ENCODE peak calls at places on chromosome 21, in eight cellular contexts. M, S, G, C, X, F, W and O are unnamed samples.

GRCh38 chr21:41593784-41594138 is 85.8 kb upstream of the TMPRSS2 start:
- DNase-seq in M (no peak), S (no peak), G (no peak), C (no peak), X (no peak), F (no peak), W (no peak), O (no peak)

GRCh38 chr21:46346296-46347202 is 22.6 kb downstream of the PCNT start:
- DNase-seq in M (no peak), S (no peak), G (no peak), C (no peak), X (peak), F (no peak), W (no peak), O (no peak)

GRCh38 chr21:32413697-32414578 is 1.4 kb downstream of the EVA1C start:
- DNase-seq in M (no peak), S (no peak), G (peak), C (peak), X (no peak), F (no peak), W (no peak), O (no peak)

GRCh38 chr21:45304161-45304830 is 16.6 kb upstream of the POFUT2 start:
- DNase-seq in M (no peak), S (no peak), G (no peak), C (no peak), X (peak), F (no peak), W (no peak), O (no peak)

GRCh38 chr21:32921632-32922230 is 104.0 kb upstream of the OLIG2 start:
- DNase-seq in M (no peak), S (peak), G (no peak), C (no peak), X (no peak), F (peak), W (no peak), O (no peak)

GRCh38 chr21:41322496-41323382 is 6.1 kb downstream of the FAM3B start:
- DNase-seq in M (no peak), S (no peak), G (no peak), C (no peak), X (no peak), F (no peak), W (no peak), O (no peak)

GRCh38 chr21:43703068-43703880 is 15.7 kb upstream of the PDXK start:
- DNase-seq in M (no peak), S (peak), G (no peak), C (peak), X (peak), F (peak), W (no peak), O (no peak)

GRCh38 chr21:34181418-34181817 is 108.0 kb downstream of the MRPS6 start:
- DNase-seq in M (no peak), S (no peak), G (no peak), C (no peak), X (peak), F (no peak), W (no peak), O (no peak)

GRCh38 chr21:31665397-31665796 is 5.9 kb downstream of the SOD1 start:
- DNase-seq in M (no peak), S (peak), G (no peak), C (peak), X (no peak), F (peak), W (no peak), O (no peak)

GRCh38 chr21:38804030-38804616 is 1.6 kb upstream of the ETS2 start:
- DNase-seq in M (no peak), S (no peak), G (no peak), C (no peak), X (no peak), F (no peak), W (no peak), O (no peak)

GRCh38 chr21:30979054-30979453 is 59.2 kb downstream of the KRTAP19-8 start:
- DNase-seq in M (no peak), S (peak), G (no peak), C (no peak), X (no peak), F (no peak), W (no peak), O (no peak)

GRCh38 chr21:42840411-42841155 is 38.8 kb downstream of the WDR4 start:
- DNase-seq in M (no peak), S (no peak), G (peak), C (no peak), X (no peak), F (no peak), W (no peak), O (no peak)

GRCh38 chr21:33731447-33731846 is 89.1 kb downstream of the ITSN1 start:
- DNase-seq in M (no peak), S (no peak), G (no peak), C (peak), X (no peak), F (no peak), W (no peak), O (no peak)

GRCh38 chr21:44436958-44437357 is 18.4 kb upstream of the LRRC3 start:
- DNase-seq in M (no peak), S (no peak), G (no peak), C (no peak), X (peak), F (no peak), W (no peak), O (no peak)

GRCh38 chr21:29953072-29953471 is 13.3 kb upstream of the GRIK1 start:
- DNase-seq in M (no peak), S (no peak), G (no peak), C (no peak), X (no peak), F (no peak), W (no peak), O (no peak)

GRCh38 chr21:42360317-42360716 is 6.0 kb downstream of the TFF1 start:
- DNase-seq in M (no peak), S (peak), G (no peak), C (no peak), X (no peak), F (peak), W (no peak), O (no peak)

GRCh38 chr21:45994086-45994661 is 12.6 kb downstream of the COL6A1 start:
- DNase-seq in M (no peak), S (no peak), G (no peak), C (no peak), X (peak), F (no peak), W (no peak), O (no peak)

GRCh38 chr21:42833439-42833815 is 45.9 kb downstream of the WDR4 start:
- DNase-seq in M (no peak), S (peak), G (no peak), C (no peak), X (no peak), F (peak), W (no peak), O (no peak)

GRCh38 chr21:33268736-33269441 is 2.7 kb downstream of the IL10RB start:
- DNase-seq in M (no peak), S (peak), G (no peak), C (no peak), X (no peak), F (no peak), W (no peak), O (no peak)

GRCh38 chr21:45423201-45423955 is 18.4 kb downstream of the COL18A1 start:
- DNase-seq in M (no peak), S (no peak), G (no peak), C (no peak), X (peak), F (no peak), W (no peak), O (no peak)

GRCh38 chr21:21291883-21292569 is 293.8 kb downstream of the NCAM2 start:
- DNase-seq in M (no peak), S (no peak), G (no peak), C (no peak), X (no peak), F (no peak), W (no peak), O (no peak)

GRCh38 chr21:36504067-36505058 is 24.4 kb upstream of the CLDN14 start:
- DNase-seq in M (peak), S (peak), G (peak), C (peak), X (no peak), F (peak), W (no peak), O (no peak)

GRCh38 chr21:27831821-27832569 is 865.1 kb upstream of the ADAMTS5 start:
- DNase-seq in M (no peak), S (no peak), G (no peak), C (peak), X (no peak), F (no peak), W (no peak), O (no peak)

GRCh38 chr21:45830221-45830640 is 151.3 kb upstream of the COL6A1 start:
- DNase-seq in M (no peak), S (no peak), G (no peak), C (no peak), X (no peak), F (no peak), W (no peak), O (no peak)

GRCh38 chr21:41548781-41549180 is 40.8 kb upstream of the TMPRSS2 start:
- DNase-seq in M (no peak), S (no peak), G (no peak), C (no peak), X (no peak), F (no peak), W (no peak), O (no peak)

GRCh38 chr21:39971961-39972360 is 104.7 kb downstream of the PCP4 start:
- DNase-seq in M (no peak), S (no peak), G (no peak), C (no peak), X (no peak), F (no peak), W (no peak), O (no peak)

GRCh38 chr21:39972471-39972870 is 105.2 kb downstream of the PCP4 start:
- DNase-seq in M (no peak), S (no peak), G (no peak), C (no peak), X (no peak), F (no peak), W (no peak), O (no peak)

GRCh38 chr21:39966786-39967185 is 99.5 kb downstream of the PCP4 start:
- DNase-seq in M (no peak), S (no peak), G (no peak), C (no peak), X (no peak), F (no peak), W (no peak), O (no peak)

GRCh38 chr21:39969691-39970364 is 102.6 kb downstream of the PCP4 start:
- DNase-seq in M (no peak), S (no peak), G (no peak), C (no peak), X (no peak), F (no peak), W (no peak), O (no peak)

GRCh38 chr21:39968010-39968409 is 100.8 kb downstream of the PCP4 start:
- DNase-seq in M (no peak), S (no peak), G (no peak), C (no peak), X (no peak), F (no peak), W (no peak), O (no peak)
- TF ChIP-seq CTCF in M (no peak), S (no peak), G (no peak), C (no peak), X (no peak), F (no peak), W (no peak), O (no peak)

DNA sequence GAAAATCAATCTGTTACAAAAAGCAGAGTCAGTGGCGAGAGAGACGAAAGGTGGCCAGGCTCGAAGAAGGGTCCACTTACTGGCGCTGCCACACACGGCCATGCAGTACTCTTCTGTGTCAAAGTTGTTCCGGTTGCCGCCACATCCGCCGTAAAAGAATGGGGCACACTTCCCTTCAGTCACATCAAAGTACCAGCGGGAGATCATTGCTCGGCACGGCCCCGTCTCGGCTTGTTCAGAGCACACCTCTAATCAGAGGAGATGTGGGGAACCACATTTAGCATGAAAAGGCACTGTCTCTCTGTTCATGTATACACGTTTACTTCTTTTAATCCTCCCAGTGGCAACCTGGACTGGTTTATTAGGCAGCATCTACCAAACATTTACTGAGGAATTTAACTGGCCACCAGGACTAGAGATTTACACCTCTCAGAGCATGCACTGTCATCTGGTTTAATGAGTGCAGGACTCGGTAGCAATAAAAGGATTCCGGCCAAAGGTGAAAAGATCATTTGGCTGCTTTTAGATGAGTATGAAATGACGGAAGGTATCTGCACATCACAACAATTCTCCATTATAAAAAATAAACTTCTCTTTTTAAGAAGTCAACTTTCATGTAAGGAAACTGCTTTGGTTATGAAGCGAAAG is 170.5 kb downstream of the APP start:
- DNase-seq in M (no peak), S (peak), G (no peak), C (no peak), X (peak), F (no peak), W (no peak), O (no peak)
- TF ChIP-seq CTCF in M (no peak), S (no peak), G (no peak), C (no peak), X (no peak), F (no peak), W (no peak), O (no peak)

DNA sequence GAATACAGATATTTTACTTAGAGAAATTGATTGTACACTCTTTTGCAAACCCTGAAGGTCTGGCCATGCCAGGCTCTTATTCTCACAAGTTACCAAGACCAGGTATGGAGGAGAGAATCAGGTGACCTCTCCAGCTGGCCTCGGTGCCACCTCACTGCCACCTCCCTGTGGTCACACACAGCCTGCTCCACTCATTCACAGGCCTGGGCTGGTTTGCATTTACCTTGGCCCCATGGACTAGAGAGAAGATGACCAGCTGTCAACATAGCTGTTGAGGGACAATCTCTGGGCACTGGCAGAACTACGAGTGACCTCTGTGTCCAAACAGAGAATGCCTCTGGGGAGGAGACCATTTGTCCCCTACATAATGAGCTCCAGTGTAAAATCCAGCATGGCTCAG is 291.2 kb upstream of the RUNX1 start:
- DNase-seq in M (no peak), S (no peak), G (no peak), C (no peak), X (no peak), F (no peak), W (no peak), O (no peak)
- TF ChIP-seq CTCF in M (no peak), S (no peak), G (no peak), C (no peak), X (no peak), F (no peak), W (no peak), O (no peak)

DNA sequence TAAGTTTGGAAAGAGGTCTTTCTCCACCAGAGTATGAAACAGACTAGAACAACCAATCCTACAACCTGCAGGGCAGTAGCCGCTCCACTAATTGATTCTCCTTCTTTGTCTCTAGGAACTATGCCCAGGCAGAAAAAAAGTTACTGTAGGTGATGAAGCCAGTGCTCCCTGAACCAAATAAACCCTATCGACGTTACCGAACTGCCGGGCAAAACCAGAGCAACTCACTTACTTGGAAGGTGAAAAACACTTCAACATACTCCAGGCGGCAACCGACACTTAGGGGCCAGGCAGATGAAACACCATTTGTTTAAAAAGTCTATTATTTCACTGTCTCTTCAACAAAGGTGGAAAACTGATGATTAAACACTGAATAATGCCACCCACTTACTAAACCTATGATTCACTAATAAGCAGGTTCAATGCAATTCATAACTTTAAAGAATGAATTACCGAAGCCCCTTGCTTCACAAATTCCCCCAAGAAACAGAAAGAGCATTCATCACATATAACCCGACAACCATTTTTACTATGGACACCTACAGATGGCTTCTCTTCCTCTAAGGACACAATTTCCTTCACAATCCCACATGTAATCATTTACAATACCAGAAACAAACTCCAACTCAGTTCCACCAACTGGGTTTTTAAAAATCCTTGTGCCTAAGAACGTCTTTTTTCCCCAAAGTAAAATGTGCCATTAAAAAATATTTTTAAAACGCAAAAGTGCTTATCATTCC is 1.5 kb downstream of the NRIP1 start:
- DNase-seq in M (no peak), S (peak), G (no peak), C (peak), X (no peak), F (no peak), W (no peak), O (no peak)
- TF ChIP-seq CTCF in M (peak), S (no peak), G (no peak), C (no peak), X (no peak), F (no peak), W (no peak), O (no peak)

GRCh38 chr21:37660709-37661108 is 255.5 kb downstream of the KCNJ6 start:
- DNase-seq in M (no peak), S (no peak), G (no peak), C (no peak), X (no peak), F (no peak), W (no peak), O (no peak)

GRCh38 chr21:37656899-37657298 is 259.4 kb downstream of the KCNJ6 start:
- DNase-seq in M (no peak), S (no peak), G (no peak), C (no peak), X (no peak), F (no peak), W (no peak), O (no peak)

GRCh38 chr21:37658994-37659458 is 257.2 kb downstream of the KCNJ6 start:
- DNase-seq in M (peak), S (peak), G (peak), C (peak), X (no peak), F (no peak), W (peak), O (no peak)

GRCh38 chr21:37658121-37658993 is 257.9 kb downstream of the KCNJ6 start:
- DNase-seq in M (peak), S (no peak), G (peak), C (no peak), X (no peak), F (no peak), W (no peak), O (no peak)

DNA sequence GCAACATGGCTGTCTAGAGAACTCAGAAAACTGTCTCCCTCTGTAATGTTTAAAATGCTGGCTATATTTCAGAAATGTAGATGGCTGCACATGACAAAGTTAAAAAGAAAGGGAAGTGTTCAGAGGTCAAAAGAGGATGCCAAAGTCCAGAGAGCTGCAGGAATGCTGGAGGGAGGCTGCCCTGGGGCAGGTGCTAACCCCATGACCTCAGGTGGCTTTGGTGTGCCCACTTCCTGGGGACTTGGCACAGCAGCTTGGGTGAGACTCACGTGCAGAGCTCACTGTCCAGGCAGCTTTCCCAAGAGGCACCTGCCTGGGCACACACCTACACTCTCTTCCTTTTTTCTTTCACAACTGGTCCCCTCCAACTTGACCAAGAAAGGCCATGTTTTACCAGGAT is 256.4 kb downstream of the KCNJ6 start:
- DNase-seq in M (no peak), S (no peak), G (no peak), C (no peak), X (no peak), F (no peak), W (no peak), O (no peak)
- TF ChIP-seq CTCF in M (no peak), S (no peak), G (no peak), C (no peak), X (no peak), F (no peak), W (no peak), O (no peak)

GRCh38 chr21:17554619-17555472 is 42.0 kb downstream of the CXADR start:
- DNase-seq in M (no peak), S (no peak), G (no peak), C (peak), X (no peak), F (peak), W (no peak), O (no peak)
- TF ChIP-seq CTCF in M (peak), S (no peak), G (peak), C (peak), X (peak), F (peak), W (no peak), O (no peak)

GRCh38 chr21:26169061-26169610 is 1.4 kb downstream of the APP start:
- DNase-seq in M (peak), S (peak), G (peak), C (peak), X (peak), F (peak), W (no peak), O (no peak)
- TF ChIP-seq CTCF in M (peak), S (peak), G (peak), C (peak), X (peak), F (no peak), W (peak), O (peak)